ENCODE peak calls at places on chromosomes 7 and 10, in ten cellular contexts. One of them, this sample, is unnamed.

GRCh38 chr7:101563933-101564777 is 64.9 kb downstream of the MYL10 start:
- DNase-seq in psoas muscle: no peak
- DNase-seq in NCI-H748 treated with DMSO at 0.1 percent for 48 hours: no peak
- DNase-seq in naive thymus-derived CD4-positive, alpha-beta T cell: no peak
- DNase-seq in DND-41: no peak
- DNase-seq in neural crest cell: no peak
- DNase-seq in NB4: no peak
- DNase-seq in NCI-H1436: no peak
- DNase-seq in glutamatergic neuron: no peak
- DNase-seq in T-helper 2 cell: no peak
- DNase-seq in this sample: no peak

GRCh38 chr10:11673346-11674330 is 62.2 kb upstream of the USP6NL start:
- DNase-seq in naive thymus-derived CD4-positive, alpha-beta T cell: no peak
- DNase-seq in DND-41: no peak
- DNase-seq in T-helper 2 cell: peak; percentile 16
- DNase-seq in NB4: peak; percentile 43
- DNase-seq in psoas muscle: no peak
- DNase-seq in neural crest cell: no peak
- DNase-seq in NCI-H1436: no peak
- DNase-seq in NCI-H748 treated with DMSO at 0.1 percent for 48 hours: no peak
- DNase-seq in glutamatergic neuron: no peak
- DNase-seq in this sample: no peak

GRCh38 chr10:73781879-73782748 is at the start of gene CHCHD1:
- DNase-seq in NB4: peak; percentile 96
- DNase-seq in NCI-H1436: peak; percentile 79
- DNase-seq in naive thymus-derived CD4-positive, alpha-beta T cell: peak; percentile 86
- DNase-seq in glutamatergic neuron: peak; percentile 97
- DNase-seq in psoas muscle: peak; percentile 97
- DNase-seq in neural crest cell: peak; percentile 97
- DNase-seq in T-helper 2 cell: peak; percentile 94
- DNase-seq in DND-41: peak; percentile 93
- DNase-seq in NCI-H748 treated with DMSO at 0.1 percent for 48 hours: peak; percentile 23
- DNase-seq in this sample: peak; percentile 87

GRCh38 chr7:138886501-138886917 is 88.5 kb upstream of the ATP6V0A4 start:
- DNase-seq in psoas muscle: no peak
- DNase-seq in T-helper 2 cell: peak; percentile 85
- DNase-seq in naive thymus-derived CD4-positive, alpha-beta T cell: peak; percentile 78
- DNase-seq in neural crest cell: peak; percentile 45
- DNase-seq in DND-41: peak; percentile 65
- DNase-seq in glutamatergic neuron: no peak
- DNase-seq in NB4: peak; percentile 87
- DNase-seq in NCI-H1436: peak; percentile 71
- DNase-seq in NCI-H748 treated with DMSO at 0.1 percent for 48 hours: peak; percentile 71
- DNase-seq in this sample: peak; percentile 27

GRCh38 chr10:49368256-49368655 is 27.6 kb downstream of the DRGX start:
- DNase-seq in neural crest cell: no peak
- DNase-seq in naive thymus-derived CD4-positive, alpha-beta T cell: no peak
- DNase-seq in NB4: peak; percentile 31
- DNase-seq in DND-41: no peak
- DNase-seq in NCI-H1436: no peak
- DNase-seq in NCI-H748 treated with DMSO at 0.1 percent for 48 hours: no peak
- DNase-seq in T-helper 2 cell: no peak
- DNase-seq in psoas muscle: no peak
- DNase-seq in glutamatergic neuron: no peak
- DNase-seq in this sample: no peak

GRCh38 chr7:64868469-64868868 is 34.6 kb upstream of the ZNF273 start:
- DNase-seq in T-helper 2 cell: no peak
- DNase-seq in naive thymus-derived CD4-positive, alpha-beta T cell: no peak
- DNase-seq in NCI-H1436: no peak
- DNase-seq in psoas muscle: no peak
- DNase-seq in glutamatergic neuron: no peak
- DNase-seq in DND-41: no peak
- DNase-seq in neural crest cell: no peak
- DNase-seq in NB4: no peak
- DNase-seq in NCI-H748 treated with DMSO at 0.1 percent for 48 hours: no peak
- DNase-seq in this sample: no peak

GRCh38 chr10:33306126-33306525 is 28.3 kb downstream of the NRP1 start:
- DNase-seq in psoas muscle: no peak
- DNase-seq in glutamatergic neuron: no peak
- DNase-seq in NB4: no peak
- DNase-seq in T-helper 2 cell: no peak
- DNase-seq in NCI-H748 treated with DMSO at 0.1 percent for 48 hours: no peak
- DNase-seq in naive thymus-derived CD4-positive, alpha-beta T cell: no peak
- DNase-seq in neural crest cell: no peak
- DNase-seq in NCI-H1436: no peak
- DNase-seq in DND-41: no peak
- DNase-seq in this sample: no peak

GRCh38 chr10:122078965-122079401 is 90.0 kb downstream of the TACC2 start:
- DNase-seq in naive thymus-derived CD4-positive, alpha-beta T cell: no peak
- DNase-seq in NCI-H1436: peak; percentile 68
- DNase-seq in T-helper 2 cell: no peak
- DNase-seq in neural crest cell: no peak
- DNase-seq in NB4: no peak
- DNase-seq in psoas muscle: peak; percentile 67
- DNase-seq in glutamatergic neuron: no peak
- DNase-seq in DND-41: no peak
- DNase-seq in NCI-H748 treated with DMSO at 0.1 percent for 48 hours: peak; percentile 25
- DNase-seq in this sample: no peak

GRCh38 chr7:31094271-31094670 is 42.2 kb downstream of the ADCYAP1R1 start:
- DNase-seq in NCI-H748 treated with DMSO at 0.1 percent for 48 hours: no peak
- DNase-seq in naive thymus-derived CD4-positive, alpha-beta T cell: no peak
- DNase-seq in glutamatergic neuron: no peak
- DNase-seq in T-helper 2 cell: no peak
- DNase-seq in NCI-H1436: no peak
- DNase-seq in NB4: no peak
- DNase-seq in DND-41: no peak
- DNase-seq in psoas muscle: peak; percentile 15
- DNase-seq in neural crest cell: no peak
- DNase-seq in this sample: no peak

GRCh38 chr7:152588350-152588749 is 87.6 kb downstream of the XRCC2 start:
- DNase-seq in DND-41: no peak
- DNase-seq in NCI-H748 treated with DMSO at 0.1 percent for 48 hours: no peak
- DNase-seq in NB4: no peak
- DNase-seq in glutamatergic neuron: no peak
- DNase-seq in T-helper 2 cell: no peak
- DNase-seq in NCI-H1436: no peak
- DNase-seq in naive thymus-derived CD4-positive, alpha-beta T cell: no peak
- DNase-seq in psoas muscle: no peak
- DNase-seq in neural crest cell: no peak
- DNase-seq in this sample: no peak

GRCh38 chr10:47423476-47423875 is 39.4 kb upstream of the ZNF488 start:
- DNase-seq in naive thymus-derived CD4-positive, alpha-beta T cell: no peak
- DNase-seq in NCI-H1436: no peak
- DNase-seq in T-helper 2 cell: no peak
- DNase-seq in neural crest cell: no peak
- DNase-seq in DND-41: no peak
- DNase-seq in NB4: no peak
- DNase-seq in NCI-H748 treated with DMSO at 0.1 percent for 48 hours: no peak
- DNase-seq in psoas muscle: no peak
- DNase-seq in glutamatergic neuron: no peak
- DNase-seq in this sample: no peak

GRCh38 chr10:36254191-36254590 is 612.1 kb upstream of the FZD8 start:
- DNase-seq in DND-41: no peak
- DNase-seq in NB4: no peak
- DNase-seq in glutamatergic neuron: no peak
- DNase-seq in naive thymus-derived CD4-positive, alpha-beta T cell: no peak
- DNase-seq in NCI-H1436: no peak
- DNase-seq in psoas muscle: peak; percentile 72
- DNase-seq in NCI-H748 treated with DMSO at 0.1 percent for 48 hours: no peak
- DNase-seq in T-helper 2 cell: no peak
- DNase-seq in neural crest cell: no peak
- DNase-seq in this sample: no peak

GRCh38 chr7:81574723-81575326 is 195.0 kb downstream of the HGF start:
- DNase-seq in NB4: no peak
- DNase-seq in psoas muscle: no peak
- DNase-seq in T-helper 2 cell: no peak
- DNase-seq in NCI-H1436: no peak
- DNase-seq in neural crest cell: no peak
- DNase-seq in DND-41: no peak
- DNase-seq in NCI-H748 treated with DMSO at 0.1 percent for 48 hours: no peak
- DNase-seq in naive thymus-derived CD4-positive, alpha-beta T cell: no peak
- DNase-seq in glutamatergic neuron: no peak
- DNase-seq in this sample: no peak

GRCh38 chr10:338176-339037 is 203.2 kb downstream of the ZMYND11 start:
- DNase-seq in NB4: no peak
- DNase-seq in NCI-H748 treated with DMSO at 0.1 percent for 48 hours: no peak
- DNase-seq in DND-41: peak; percentile 30
- DNase-seq in neural crest cell: no peak
- DNase-seq in psoas muscle: no peak
- DNase-seq in glutamatergic neuron: no peak
- DNase-seq in naive thymus-derived CD4-positive, alpha-beta T cell: no peak
- DNase-seq in T-helper 2 cell: no peak
- DNase-seq in NCI-H1436: no peak
- DNase-seq in this sample: no peak

This sample was measured in endothelial cell.